ENCODE peak calls at places on chromosome 20, in five cellular contexts. M, C, A, Z and K are unnamed samples. For H3K9me3, the result is how much of the 10 kb centered on the place peaks cover.

GRCh38 chr20:50339196-50339901 is 148.7 kb downstream of the CEBPB start:
- DNase-seq in Z (no peak), C (no peak), M (no peak), A (no peak), K (no peak)

GRCh38 chr20:24842591-24843442 is 106.3 kb upstream of the CST7 start:
- DNase-seq in Z (no peak), C (no peak), M (peak), A (no peak), K (no peak)

GRCh38 chr20:57256205-57256604 is 10.2 kb downstream of the BMP7 start:
- DNase-seq in C (no peak), Z (no peak), M (no peak), A (no peak), K (no peak)

GRCh38 chr20:13839421-13840092 is 54.7 kb downstream of the NDUFAF5 start:
- DNase-seq in Z (no peak), A (peak), C (no peak), M (no peak), K (no peak)

GRCh38 chr20:33724439-33725094 is 4.5 kb upstream of the PXMP4 start:
- DNase-seq in C (no peak), Z (peak), M (no peak), A (no peak), K (no peak)

GRCh38 chr20:9442858-9443257 is 71.5 kb upstream of the LAMP5 start:
- DNase-seq in A (no peak), Z (peak), M (no peak), C (no peak), K (no peak)

GRCh38 chr20:41631826-41632225 is 13.6 kb upstream of the CHD6 start:
- DNase-seq in A (peak), M (no peak), C (no peak), Z (no peak), K (no peak)

GRCh38 chr20:58194176-58194796 is 34.2 kb downstream of the ANKRD60 start:
- DNase-seq in Z (no peak), C (no peak), A (no peak), M (no peak), K (no peak)

GRCh38 chr20:9258891-9259290 is 190.0 kb downstream of the PLCB4 start:
- DNase-seq in C (no peak), M (no peak), A (no peak), Z (no peak), K (no peak)

GRCh38 chr20:63597651-63598478 is 23.8 kb upstream of the HELZ2 start:
- DNase-seq in Z (no peak), M (no peak), C (no peak), A (no peak), K (no peak)

GRCh38 chr20:5522422-5522821 is 205.7 kb upstream of the PROKR2 start:
- DNase-seq in M (no peak), Z (no peak), A (no peak), C (no peak), K (no peak)

GRCh38 chr20:35994994-35995453 is 26.6 kb downstream of the CNBD2 start:
- DNase-seq in C (peak), Z (peak), M (no peak), A (peak), K (peak)

GRCh38 chr20:63508072-63508768 is 9.3 kb upstream of the EEF1A2 start:
- DNase-seq in A (no peak), M (no peak), Z (no peak), C (no peak), K (no peak)

GRCh38 chr20:3172933-3173581 is at the start of gene LZTS3:
- DNase-seq in A (peak), C (peak), Z (peak), M (no peak), K (peak)

GRCh38 chr20:2955257-2955950 is 82.1 kb downstream of the PTPRA start:
- DNase-seq in Z (no peak), A (no peak), C (no peak), M (no peak), K (no peak)

GRCh38 chr20:56179051-56179450 is 69.5 kb upstream of the MC3R start:
- DNase-seq in C (no peak), A (no peak), Z (no peak), M (no peak), K (no peak)
- H3K9me3 ChIP-seq in C (under half), A (under half), Z (under half), M (under half), K (under half)

GRCh38 chr20:31475472-31476312 is 604 bp downstream of the REM1 start:
- DNase-seq in A (no peak), Z (no peak), M (no peak), C (no peak), K (no peak)

GRCh38 chr20:31474097-31474436 is 860 bp downstream of the DEFB124 start:
- DNase-seq in A (no peak), M (no peak), Z (no peak), C (no peak), K (no peak)

GRCh38 chr20:31476648-31477220 is 1.6 kb downstream of the REM1 start:
- DNase-seq in M (no peak), A (no peak), C (no peak), Z (no peak), K (no peak)

GRCh38 chr20:31475032-31475431 is at the start of the genes DEFB124 and REM1:
- DNase-seq in Z (no peak), M (no peak), A (no peak), C (peak), K (no peak)

DNA sequence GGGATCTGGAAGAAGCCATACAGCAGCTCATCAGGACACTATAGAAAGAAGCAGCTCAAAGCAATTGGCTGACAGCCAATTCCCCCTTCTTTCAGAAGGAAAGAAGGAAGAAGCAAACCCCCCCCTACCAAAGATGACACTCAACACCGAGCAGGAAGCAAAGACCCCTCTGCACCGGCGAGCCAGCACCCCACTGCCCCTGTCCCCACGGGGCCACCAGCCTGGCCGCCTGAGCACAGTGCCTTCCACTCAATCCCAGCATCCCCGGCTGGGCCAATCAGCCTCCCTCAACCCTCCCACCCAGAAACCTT is 1.2 kb downstream of the REM1 start:
- DNase-seq in C (no peak), M (no peak), Z (no peak), A (no peak), K (no peak)
- H3K9me3 ChIP-seq in C (under half), M (under half), Z (under half), A (under half), K (under half)

DNA sequence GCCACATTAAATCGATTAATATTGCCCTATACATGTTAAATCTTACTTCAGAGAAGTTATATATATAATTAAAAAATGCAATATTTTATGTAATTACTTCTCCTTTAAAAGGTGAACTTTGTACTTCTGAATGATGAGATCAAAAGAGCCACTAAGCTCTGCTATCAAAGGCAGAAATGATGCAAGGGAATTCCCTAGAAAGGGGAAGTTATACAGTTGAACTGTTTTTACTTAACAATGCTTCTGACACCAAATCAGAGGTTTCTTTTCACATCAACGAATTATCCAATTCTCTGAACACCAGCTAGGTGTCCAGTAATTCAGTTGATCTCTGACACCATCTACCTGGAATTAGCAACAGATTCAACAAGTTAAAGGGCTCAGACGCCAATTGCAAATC is 319.9 kb upstream of the TSHZ2 start:
- DNase-seq in A (no peak), M (no peak), Z (no peak), C (no peak), K (no peak)
- H3K9me3 ChIP-seq in A (under half), M (under half), Z (under half), C (under half), K (under half)

GRCh38 chr20:56222201-56222600 is 26.3 kb upstream of the MC3R start:
- DNase-seq in A (no peak), Z (no peak), C (no peak), M (no peak), K (no peak)
- H3K9me3 ChIP-seq in A (under half), Z (under half), C (under half), M (under half), K (under half)

GRCh38 chr20:59831901-59832240 is 101.6 kb downstream of the SYCP2 start:
- DNase-seq in Z (no peak), M (no peak), A (no peak), C (no peak), K (no peak)
- H3K9me3 ChIP-seq in Z (under half), M (under half), A (under half), C (under half), K (under half)

GRCh38 chr20:39898467-39898852 is 790.6 kb downstream of the MAFB start:
- DNase-seq in Z (no peak), M (no peak), A (no peak), C (no peak), K (no peak)

GRCh38 chr20:39904713-39905112 is 784.3 kb downstream of the MAFB start:
- DNase-seq in A (peak), C (no peak), Z (no peak), M (no peak), K (no peak)

GRCh38 chr20:39909447-39909846 is 779.6 kb downstream of the MAFB start:
- DNase-seq in M (no peak), Z (no peak), C (peak), A (peak), K (no peak)

GRCh38 chr20:39899881-39900280 is 789.2 kb downstream of the MAFB start:
- DNase-seq in C (no peak), Z (no peak), A (no peak), M (no peak), K (no peak)

GRCh38 chr20:39903806-39904205 is 785.2 kb downstream of the MAFB start:
- DNase-seq in A (no peak), C (no peak), Z (no peak), M (no peak), K (no peak)
- H3K9me3 ChIP-seq in A (under half), C (under half), Z (under half), M (under half), K (under half)

GRCh38 chr20:31355981-31356380 is 12.4 kb upstream of the DEFB118 start:
- DNase-seq in C (no peak), A (no peak), M (no peak), Z (no peak), K (no peak)
- H3K9me3 ChIP-seq in C (under half), A (under half), M (under half), Z (under half), K (under half)

GRCh38 chr20:59623133-59623532 is 18.8 kb downstream of the PHACTR3 start:
- DNase-seq in M (no peak), Z (no peak), A (no peak), C (no peak), K (no peak)
- H3K9me3 ChIP-seq in M (under half), Z (under half), A (under half), C (under half), K (under half)

DNA sequence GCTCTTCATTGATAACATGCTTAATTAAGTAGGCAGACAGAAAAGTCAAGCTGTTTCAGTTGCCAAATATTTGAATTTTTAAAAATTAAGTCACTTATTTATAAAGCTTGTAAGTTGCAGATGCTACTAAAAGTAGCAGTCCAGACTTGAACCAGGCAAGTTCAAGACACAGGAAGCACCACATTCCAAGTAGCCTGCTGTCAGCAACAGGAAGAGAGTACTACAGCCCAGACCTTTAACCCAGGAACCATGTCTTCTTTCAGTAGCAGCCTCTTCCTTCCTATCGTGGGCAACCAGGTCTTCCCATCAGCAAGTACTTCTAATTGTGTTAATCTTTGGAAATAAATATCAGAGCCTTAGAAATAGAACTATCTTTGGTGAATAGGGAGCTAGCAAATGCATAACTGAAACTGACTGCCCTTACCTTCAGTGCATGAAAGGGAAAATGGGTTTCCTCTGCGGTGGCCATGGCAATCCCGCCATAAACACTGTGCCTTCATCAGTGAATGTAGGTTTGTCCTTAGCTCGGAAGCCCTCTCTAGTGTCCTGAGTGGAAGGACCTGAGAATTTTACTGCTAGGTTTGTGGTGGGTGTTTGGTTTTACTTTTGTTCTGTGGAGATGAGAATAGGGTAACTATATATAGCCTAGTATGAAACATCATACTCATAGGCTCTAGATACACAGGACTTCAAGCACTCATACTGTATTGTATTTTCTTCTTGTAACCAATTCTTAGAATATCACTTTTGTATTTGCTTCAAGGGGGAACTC is 95.6 kb downstream of the SYCP2 start:
- DNase-seq in M (no peak), A (no peak), Z (no peak), C (no peak), K (no peak)
- H3K9me3 ChIP-seq in M (under half), A (under half), Z (under half), C (under half), K (under half)

GRCh38 chr20:29790510-29790909 is 1467.0 kb upstream of the DEFB115 start:
- DNase-seq in C (no peak), Z (no peak), M (no peak), A (no peak), K (no peak)
- H3K9me3 ChIP-seq in C (under half), Z (under half), M (under half), A (under half), K (under half)